ENCODE peak calls at places on chromosomes 4 and X, in eight cellular contexts. Q is right lobe of liver, S is left ventricle myocardium inferior, M is cardiac fibroblast, T is MCF 10A, X is ovary, E is stomach, R is HepG2. V is an unnamed sample.
A peak's percentile ranks its signal among the peaks of the same experiment; 100 is the strongest.

GRCh38 chr4:4410271-4410670 is 23.4 kb downstream of the NSG1 start:
- DNase-seq in Q (no peak), T (no peak), E (no peak), S (no peak), M (no peak), R (no peak), X (no peak), V (peak; percentile 40)

GRCh38 chr4:78310056-78310731 is 241.4 kb upstream of the ANXA3 start:
- DNase-seq in X (no peak), S (no peak), M (no peak), E (no peak), R (no peak), T (peak; percentile 18), Q (no peak), V (no peak)

GRCh38 chr4:146110847-146111485 is 64.6 kb upstream of the LSM6 start:
- DNase-seq in S (no peak), X (no peak), Q (no peak), E (no peak), T (no peak), R (peak; percentile 10), M (no peak), V (no peak)

GRCh38 chr4:1777822-1778641 is 15.1 kb upstream of the FGFR3 start:
- DNase-seq in X (no peak), R (peak; percentile 81), E (no peak), Q (no peak), M (peak; percentile 21), T (peak; percentile 62), S (no peak), V (no peak)

GRCh38 chrX:107442914-107443527 is 6.4 kb upstream of the FRMPD3 start:
- DNase-seq in X (no peak), R (no peak), E (no peak), Q (no peak), S (no peak), T (no peak), M (no peak), V (no peak)

GRCh38 chr4:156390599-156391296 is 437.1 kb upstream of the CTSO start:
- DNase-seq in E (no peak), T (no peak), M (peak; percentile 71), Q (no peak), X (no peak), S (no peak), R (no peak), V (no peak)

GRCh38 chr4:85606505-85606904 is 131.6 kb downstream of the ARHGAP24 start:
- DNase-seq in X (no peak), M (no peak), E (no peak), T (no peak), Q (no peak), R (no peak), S (no peak), V (no peak)

GRCh38 chr4:182306792-182307507 is 63.7 kb downstream of the TENM3 start:
- DNase-seq in X (no peak), S (no peak), R (no peak), Q (no peak), M (peak; percentile 13), T (peak; percentile 92), E (no peak), V (no peak)

GRCh38 chr4:153651041-153651960 is 32.8 kb upstream of the TLR2 start:
- DNase-seq in T (peak; percentile 90), Q (no peak), M (no peak), X (no peak), R (no peak), S (peak; percentile 49), E (no peak), V (no peak)

GRCh38 chr4:16155503-16156169 is 70.6 kb downstream of the TAPT1 start:
- DNase-seq in M (no peak), Q (no peak), R (no peak), T (no peak), S (no peak), E (no peak), X (no peak), V (no peak)

GRCh38 chrX:44228621-44229020 is 114.9 kb downstream of the EFHC2 start:
- DNase-seq in E (no peak), Q (no peak), X (no peak), R (no peak), T (no peak), S (no peak), M (no peak), V (no peak)

GRCh38 chr4:154626793-154627484 is 14.5 kb upstream of the FGG start:
- DNase-seq in E (peak; percentile 65), T (peak; percentile 83), S (peak; percentile 23), Q (peak; percentile 84), R (peak; percentile 49), M (peak; percentile 44), X (peak; percentile 66), V (peak; percentile 85)

GRCh38 chr4:81647388-81647787 is 175.7 kb upstream of the RASGEF1B start:
- DNase-seq in E (no peak), Q (no peak), R (no peak), T (no peak), M (no peak), X (no peak), S (no peak), V (no peak)

GRCh38 chrX:125322431-125322830 is 2.8 kb downstream of the TEX13C start:
- DNase-seq in X (no peak), T (no peak), E (no peak), R (no peak), S (no peak), M (no peak), Q (no peak), V (no peak)

GRCh38 chr4:108080752-108081151 is 88.0 kb downstream of the LEF1 start:
- DNase-seq in T (no peak), R (no peak), Q (no peak), S (no peak), M (no peak), X (no peak), E (no peak), V (no peak)

GRCh38 chrX:130916636-130917422 is 13.8 kb upstream of the ENOX2 start:
- DNase-seq in R (peak; percentile 35), X (peak; percentile 38), E (peak; percentile 28), Q (no peak), S (peak; percentile 12), M (peak; percentile 64), T (peak; percentile 77), V (no peak)

GRCh38 chr4:21304061-21304541 is 603.8 kb downstream of the PACRGL start:
- DNase-seq in E (peak; percentile 43), R (no peak), Q (no peak), T (no peak), S (no peak), X (no peak), M (no peak), V (peak; percentile 59)

GRCh38 chr4:107854326-107855030 is 29.7 kb downstream of the SGMS2 start:
- DNase-seq in M (peak; percentile 69), S (no peak), T (no peak), X (no peak), Q (no peak), R (no peak), E (no peak), V (no peak)

DNA sequence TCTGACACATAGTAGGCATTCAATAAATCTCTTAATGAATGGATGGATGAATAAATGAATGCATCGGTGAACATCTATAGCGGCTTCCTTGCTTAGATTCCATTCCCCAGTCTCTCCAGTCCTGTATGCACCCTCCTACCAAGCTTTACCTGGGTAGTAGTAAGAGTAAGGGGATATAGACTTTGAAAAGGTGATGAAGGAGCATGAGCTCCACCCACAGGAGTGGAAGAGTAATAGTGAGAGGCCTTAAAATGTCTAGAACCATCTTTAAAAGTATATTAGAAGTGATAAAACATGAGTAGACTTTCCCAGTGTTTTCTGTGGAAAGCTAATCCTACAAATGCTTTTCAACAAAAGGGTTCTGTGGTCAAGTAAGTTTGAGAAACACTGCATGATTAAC is 35.5 kb upstream of the GPC3 start:
- DNase-seq in M (no peak), R (peak; percentile 78), Q (no peak), E (no peak), T (peak; percentile 24), S (no peak), X (no peak), V (no peak)
- TF ChIP-seq CTCF in M (no peak), R (peak; percentile 68), Q (no peak), E (no peak), T (peak; percentile 19), S (no peak), X (no peak), V (peak; percentile 57)

DNA sequence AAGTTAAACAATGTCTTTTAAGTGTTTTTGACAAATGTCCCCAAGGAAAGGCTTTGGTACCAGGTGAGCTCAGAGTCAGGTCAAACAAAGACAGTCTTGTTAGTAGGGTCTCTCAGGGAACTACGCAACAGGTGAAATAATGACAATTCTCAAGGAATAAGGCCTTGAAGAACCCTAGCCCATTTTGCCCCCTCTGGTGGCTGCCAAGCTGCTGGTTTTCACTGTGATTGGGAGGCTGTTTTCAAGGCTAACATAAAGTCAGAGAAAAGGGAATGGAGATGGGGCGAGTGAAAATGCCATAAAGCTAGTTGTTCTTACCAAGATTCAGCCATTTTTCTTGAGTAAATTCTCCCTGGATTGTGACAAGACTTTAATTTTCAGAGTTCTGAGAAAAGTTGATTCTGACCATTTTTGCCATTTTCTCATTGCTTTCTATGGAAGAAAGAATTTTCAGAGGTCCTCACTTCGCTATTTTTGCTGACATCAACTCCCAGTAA is 58.7 kb downstream of the RWDD4 start:
- DNase-seq in M (peak; percentile 22), Q (no peak), X (no peak), S (no peak), E (no peak), R (peak; percentile 20), T (peak; percentile 17), V (no peak)
- TF ChIP-seq CTCF in M (peak; percentile 30), Q (no peak), X (no peak), S (peak; percentile 19), E (no peak), R (peak; percentile 32), T (no peak), V (peak; percentile 62)

DNA sequence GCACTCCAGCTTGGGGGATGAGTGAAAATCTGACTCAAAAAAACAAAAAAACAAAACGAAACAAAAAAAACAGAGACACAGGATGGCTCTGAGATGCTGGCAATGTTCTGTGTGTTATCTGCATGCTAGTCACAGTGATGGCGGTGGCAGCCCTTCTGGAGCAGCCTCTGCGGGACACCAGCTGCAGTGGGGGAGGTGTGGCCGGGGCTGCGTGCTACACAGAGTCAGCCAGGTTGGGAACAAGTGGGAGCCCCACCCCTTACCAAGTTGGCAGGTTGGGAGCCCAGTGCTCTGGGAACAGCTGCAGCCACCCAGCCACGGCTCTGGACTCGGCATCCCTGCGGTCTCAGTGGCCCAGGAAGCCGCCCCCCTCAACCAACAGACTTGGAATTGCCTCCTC is 206.5 kb upstream of the ZFP42 start:
- DNase-seq in X (no peak), R (no peak), E (no peak), M (no peak), T (no peak), S (no peak), Q (no peak), V (no peak)
- TF ChIP-seq CTCF in X (no peak), R (no peak), E (no peak), M (no peak), T (no peak), S (no peak), Q (no peak), V (no peak)

DNA sequence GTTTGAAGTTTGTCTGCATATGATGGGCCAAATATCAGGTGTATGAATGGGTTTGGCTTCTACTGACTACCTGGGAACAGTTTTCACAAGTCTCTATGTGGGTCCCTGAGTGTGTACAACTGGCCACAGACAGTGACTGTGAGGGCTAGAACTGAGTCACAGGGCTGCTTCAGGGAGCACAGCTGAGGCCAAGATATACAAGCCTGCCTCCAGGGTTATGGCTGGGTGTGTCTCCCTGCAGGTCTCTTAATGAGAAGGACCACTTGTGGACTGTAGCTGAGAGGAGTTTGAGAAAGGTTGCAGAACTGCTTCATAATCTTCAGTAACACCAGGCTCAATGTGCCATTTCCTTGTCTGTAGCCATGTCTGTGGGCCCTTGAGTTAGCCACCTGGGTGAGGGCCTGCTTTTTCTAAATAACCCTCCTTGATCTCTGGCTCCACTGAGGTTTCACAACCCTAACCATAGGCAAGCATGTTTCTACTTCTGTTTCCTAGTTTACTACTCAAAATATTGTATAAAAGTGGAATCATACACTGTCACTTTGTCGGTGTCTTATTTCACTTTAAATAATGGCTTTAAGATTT is 81.3 kb downstream of the ZNF732 start:
- DNase-seq in Q (no peak), S (no peak), T (no peak), R (no peak), M (no peak), E (no peak), X (no peak), V (no peak)
- TF ChIP-seq CTCF in Q (no peak), S (no peak), T (no peak), R (no peak), M (no peak), E (no peak), X (no peak), V (no peak)

V was measured in chondrocyte.